ENCODE peak calls at places on chromosomes 11 and 22, in seven cellular contexts. One of them, this sample, is unnamed.

GRCh38 chr22:36156515-36157419 is 3.8 kb downstream of the APOL3 start:
- DNase-seq in tibial nerve: peak; percentile 93
- DNase-seq in neural progenitor cell: peak; percentile 29
- DNase-seq in GM12878: no peak
- DNase-seq in H9: peak; percentile 56
- DNase-seq in neuronal stem cell: no peak
- DNase-seq in sigmoid colon: peak; percentile 96
- DNase-seq in this sample: peak; percentile 82

GRCh38 chr11:36231300-36231699 is 57.9 kb downstream of the COMMD9 start:
- DNase-seq in tibial nerve: no peak
- DNase-seq in neural progenitor cell: no peak
- DNase-seq in GM12878: no peak
- DNase-seq in H9: no peak
- DNase-seq in neuronal stem cell: no peak
- DNase-seq in sigmoid colon: no peak
- DNase-seq in this sample: no peak

GRCh38 chr11:117837070-117837776 is 12.7 kb upstream of the FXYD2 start:
- DNase-seq in tibial nerve: no peak
- DNase-seq in neural progenitor cell: no peak
- DNase-seq in GM12878: no peak
- DNase-seq in H9: peak; percentile 23
- DNase-seq in neuronal stem cell: no peak
- DNase-seq in sigmoid colon: peak; percentile 56
- DNase-seq in this sample: no peak

GRCh38 chr11:47340010-47340409 is 12.5 kb downstream of the MYBPC3 start:
- DNase-seq in tibial nerve: no peak
- DNase-seq in neural progenitor cell: no peak
- DNase-seq in GM12878: no peak
- DNase-seq in H9: no peak
- DNase-seq in neuronal stem cell: no peak
- DNase-seq in sigmoid colon: no peak
- DNase-seq in this sample: no peak

GRCh38 chr11:16001899-16002426 is 354.4 kb downstream of the SOX6 start:
- DNase-seq in tibial nerve: no peak
- DNase-seq in neural progenitor cell: peak; percentile 62
- DNase-seq in GM12878: no peak
- DNase-seq in H9: no peak
- DNase-seq in neuronal stem cell: peak; percentile 18
- DNase-seq in sigmoid colon: no peak
- DNase-seq in this sample: peak; percentile 17

GRCh38 chr11:134126197-134126822 is 57.4 kb downstream of the JAM3 start:
- DNase-seq in tibial nerve: no peak
- DNase-seq in neural progenitor cell: no peak
- DNase-seq in GM12878: no peak
- DNase-seq in H9: peak; percentile 61
- DNase-seq in neuronal stem cell: no peak
- DNase-seq in sigmoid colon: no peak
- DNase-seq in this sample: no peak

GRCh38 chr11:117094776-117095175 is 3.5 kb downstream of the SIK3 start:
- DNase-seq in tibial nerve: no peak
- DNase-seq in neural progenitor cell: peak; percentile 32
- DNase-seq in GM12878: no peak
- DNase-seq in H9: no peak
- DNase-seq in neuronal stem cell: no peak
- DNase-seq in sigmoid colon: no peak
- DNase-seq in this sample: no peak

GRCh38 chr11:86091566-86091965 is 22.7 kb upstream of the PICALM start:
- DNase-seq in tibial nerve: no peak
- DNase-seq in neural progenitor cell: no peak
- DNase-seq in GM12878: no peak
- DNase-seq in H9: no peak
- DNase-seq in neuronal stem cell: no peak
- DNase-seq in sigmoid colon: no peak
- DNase-seq in this sample: peak; percentile 50

GRCh38 chr11:131897976-131898375 is 527.6 kb downstream of the NTM start:
- DNase-seq in tibial nerve: no peak
- DNase-seq in neural progenitor cell: no peak
- DNase-seq in GM12878: no peak
- DNase-seq in H9: no peak
- DNase-seq in neuronal stem cell: no peak
- DNase-seq in sigmoid colon: no peak
- DNase-seq in this sample: no peak

GRCh38 chr11:12188548-12189317 is 78.3 kb downstream of the MICAL2 start:
- DNase-seq in tibial nerve: no peak
- DNase-seq in neural progenitor cell: no peak
- DNase-seq in GM12878: no peak
- DNase-seq in H9: no peak
- DNase-seq in neuronal stem cell: no peak
- DNase-seq in sigmoid colon: no peak
- DNase-seq in this sample: no peak

GRCh38 chr11:66617148-66617814 is 851 bp downstream of the RBM14 start:
- DNase-seq in tibial nerve: peak; percentile 55
- DNase-seq in neural progenitor cell: no peak
- DNase-seq in GM12878: no peak
- DNase-seq in H9: no peak
- DNase-seq in neuronal stem cell: no peak
- DNase-seq in sigmoid colon: peak; percentile 89
- DNase-seq in this sample: peak; percentile 72

GRCh38 chr11:32529994-32530588 is 53.5 kb upstream of the EIF3M start:
- DNase-seq in tibial nerve: no peak
- DNase-seq in neural progenitor cell: no peak
- DNase-seq in GM12878: peak; percentile 59
- DNase-seq in H9: no peak
- DNase-seq in neuronal stem cell: no peak
- DNase-seq in sigmoid colon: no peak
- DNase-seq in this sample: no peak

GRCh38 chr22:46148885-46149492 is 1.3 kb upstream of the PPARA start:
- DNase-seq in tibial nerve: peak; percentile 20
- DNase-seq in neural progenitor cell: no peak
- DNase-seq in GM12878: no peak
- DNase-seq in H9: no peak
- DNase-seq in neuronal stem cell: no peak
- DNase-seq in sigmoid colon: no peak
- DNase-seq in this sample: no peak

GRCh38 chr11:61749607-61750217 is 2.7 kb upstream of the MYRF start:
- DNase-seq in tibial nerve: no peak
- DNase-seq in neural progenitor cell: peak; percentile 50
- DNase-seq in GM12878: no peak
- DNase-seq in H9: no peak
- DNase-seq in neuronal stem cell: no peak
- DNase-seq in sigmoid colon: no peak
- DNase-seq in this sample: no peak

GRCh38 chr11:61776561-61777075 is 15.8 kb downstream of the TMEM258 start:
- DNase-seq in tibial nerve: peak; percentile 26
- DNase-seq in neural progenitor cell: peak; percentile 67
- DNase-seq in GM12878: no peak
- DNase-seq in H9: peak; percentile 81
- DNase-seq in neuronal stem cell: no peak
- DNase-seq in sigmoid colon: no peak
- DNase-seq in this sample: no peak

GRCh38 chr11:13262096-13262495 is 15.5 kb upstream of the BMAL1 start:
- DNase-seq in tibial nerve: no peak
- DNase-seq in neural progenitor cell: no peak
- DNase-seq in GM12878: no peak
- DNase-seq in H9: no peak
- DNase-seq in neuronal stem cell: no peak
- DNase-seq in sigmoid colon: no peak
- DNase-seq in this sample: no peak

GRCh38 chr11:32838505-32839274 is 9.0 kb downstream of the PRRG4 start:
- DNase-seq in tibial nerve: no peak
- DNase-seq in neural progenitor cell: peak; percentile 26
- DNase-seq in GM12878: no peak
- DNase-seq in H9: no peak
- DNase-seq in neuronal stem cell: no peak
- DNase-seq in sigmoid colon: no peak
- DNase-seq in this sample: no peak

GRCh38 chr11:76119032-76119431 is 87.3 kb downstream of the WNT11 start:
- DNase-seq in tibial nerve: no peak
- DNase-seq in neural progenitor cell: no peak
- DNase-seq in GM12878: no peak
- DNase-seq in H9: no peak
- DNase-seq in neuronal stem cell: no peak
- DNase-seq in sigmoid colon: no peak
- DNase-seq in this sample: no peak

GRCh38 chr22:48112687-48113521 is 1350.5 kb downstream of the TBC1D22A start:
- DNase-seq in tibial nerve: no peak
- DNase-seq in neural progenitor cell: no peak
- DNase-seq in GM12878: no peak
- DNase-seq in H9: no peak
- DNase-seq in neuronal stem cell: no peak
- DNase-seq in sigmoid colon: no peak
- DNase-seq in this sample: no peak

GRCh38 chr22:36305813-36306212 is 52.9 kb downstream of the APOL1 start:
- DNase-seq in tibial nerve: no peak
- DNase-seq in neural progenitor cell: no peak
- DNase-seq in GM12878: no peak
- DNase-seq in H9: no peak
- DNase-seq in neuronal stem cell: no peak
- DNase-seq in sigmoid colon: no peak
- DNase-seq in this sample: no peak

GRCh38 chr22:49203091-49203862 is 624.4 kb downstream of the BRD1 start:
- DNase-seq in tibial nerve: no peak
- DNase-seq in neural progenitor cell: no peak
- DNase-seq in GM12878: no peak
- DNase-seq in H9: peak; percentile 26
- DNase-seq in neuronal stem cell: no peak
- DNase-seq in sigmoid colon: peak; percentile 38
- DNase-seq in this sample: no peak

GRCh38 chr11:133937015-133937414 is 19.8 kb downstream of the IGSF9B start:
- DNase-seq in tibial nerve: no peak
- DNase-seq in neural progenitor cell: no peak
- DNase-seq in GM12878: no peak
- DNase-seq in H9: no peak
- DNase-seq in neuronal stem cell: no peak
- DNase-seq in sigmoid colon: no peak
- DNase-seq in this sample: no peak

GRCh38 chr11:134987828-134988227 is 575.8 kb upstream of the B3GAT1 start:
- DNase-seq in tibial nerve: no peak
- DNase-seq in neural progenitor cell: no peak
- DNase-seq in GM12878: no peak
- DNase-seq in H9: no peak
- DNase-seq in neuronal stem cell: no peak
- DNase-seq in sigmoid colon: no peak
- DNase-seq in this sample: no peak

GRCh38 chr11:12556788-12557384 is 117.3 kb upstream of the TEAD1 start:
- DNase-seq in tibial nerve: peak; percentile 59
- DNase-seq in neural progenitor cell: peak; percentile 66
- DNase-seq in GM12878: no peak
- DNase-seq in H9: peak; percentile 81
- DNase-seq in neuronal stem cell: peak; percentile 35
- DNase-seq in sigmoid colon: peak; percentile 89
- DNase-seq in this sample: peak; percentile 65

GRCh38 chr11:57432017-57432590 is 5.2 kb upstream of the SLC43A3 start:
- DNase-seq in tibial nerve: peak; percentile 29
- DNase-seq in neural progenitor cell: no peak
- DNase-seq in GM12878: no peak
- DNase-seq in H9: no peak
- DNase-seq in neuronal stem cell: no peak
- DNase-seq in sigmoid colon: no peak
- DNase-seq in this sample: no peak

GRCh38 chr11:76626921-76627391 is 43.6 kb downstream of the LRRC32 start:
- DNase-seq in tibial nerve: no peak
- DNase-seq in neural progenitor cell: no peak
- DNase-seq in GM12878: peak; percentile 88
- DNase-seq in H9: no peak
- DNase-seq in neuronal stem cell: no peak
- DNase-seq in sigmoid colon: peak; percentile 52
- DNase-seq in this sample: no peak

GRCh38 chr11:129896062-129896461 is 684 bp upstream of the NFRKB start:
- DNase-seq in tibial nerve: no peak
- DNase-seq in neural progenitor cell: no peak
- DNase-seq in GM12878: no peak
- DNase-seq in H9: no peak
- DNase-seq in neuronal stem cell: no peak
- DNase-seq in sigmoid colon: no peak
- DNase-seq in this sample: no peak

GRCh38 chr22:49951001-49951677 is 9.4 kb upstream of the PIM3 start:
- DNase-seq in tibial nerve: no peak
- DNase-seq in neural progenitor cell: no peak
- DNase-seq in GM12878: no peak
- DNase-seq in H9: peak; percentile 38
- DNase-seq in neuronal stem cell: no peak
- DNase-seq in sigmoid colon: no peak
- DNase-seq in this sample: peak; percentile 98

GRCh38 chr22:44192098-44192810 is 11.5 kb downstream of the PARVG start:
- DNase-seq in tibial nerve: no peak
- DNase-seq in neural progenitor cell: peak; percentile 50
- DNase-seq in GM12878: no peak
- DNase-seq in H9: peak; percentile 89
- DNase-seq in neuronal stem cell: no peak
- DNase-seq in sigmoid colon: peak; percentile 46
- DNase-seq in this sample: no peak

DNA sequence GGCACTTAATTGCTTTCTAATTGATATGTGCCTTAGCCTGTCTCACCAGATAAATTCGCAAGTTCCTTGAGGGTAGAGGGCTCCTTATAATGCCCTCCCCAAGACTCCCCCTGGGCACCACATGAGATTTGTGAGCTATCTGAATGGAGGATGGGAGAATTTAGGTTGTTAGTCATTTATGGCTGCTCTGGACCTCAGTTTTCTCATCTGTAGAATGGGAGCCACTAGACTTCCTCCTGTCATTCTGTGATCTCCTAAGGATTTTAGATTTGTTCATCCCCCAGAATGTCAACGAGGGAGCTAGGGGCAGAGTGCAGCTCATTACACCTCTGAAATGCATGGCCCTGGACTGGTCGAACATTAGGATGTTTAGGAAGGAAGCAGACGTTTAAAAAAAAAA is 294.6 kb downstream of the MIAT start:
- DNase-seq in tibial nerve: no peak
- DNase-seq in neural progenitor cell: no peak
- DNase-seq in GM12878: no peak
- DNase-seq in H9: no peak
- DNase-seq in neuronal stem cell: no peak
- DNase-seq in sigmoid colon: no peak
- DNase-seq in this sample: no peak
- H3K4me1 ChIP-seq in tibial nerve: peaks cover 11% of the 10 kb centered on the region
- H3K4me1 ChIP-seq in neural progenitor cell: peaks cover 27% of the 10 kb centered on the region
- H3K4me1 ChIP-seq in GM12878: no peaks in the 10 kb centered on the region
- H3K4me1 ChIP-seq in H9: peaks cover 13% of the 10 kb centered on the region
- H3K4me1 ChIP-seq in neuronal stem cell: peaks cover 11% of the 10 kb centered on the region
- H3K4me1 ChIP-seq in sigmoid colon: no peaks in the 10 kb centered on the region
- H3K4me1 ChIP-seq in this sample: no peaks in the 10 kb centered on the region

GRCh38 chr11:68032997-68033707 is 2.7 kb downstream of the NDUFS8 start:
- DNase-seq in tibial nerve: no peak
- DNase-seq in neural progenitor cell: no peak
- DNase-seq in GM12878: no peak
- DNase-seq in H9: no peak
- DNase-seq in neuronal stem cell: no peak
- DNase-seq in sigmoid colon: no peak
- DNase-seq in this sample: no peak
- H3K4me1 ChIP-seq in tibial nerve: peaks cover 55% of the 10 kb centered on the region
- H3K4me1 ChIP-seq in neural progenitor cell: peaks cover 14% of the 10 kb centered on the region
- H3K4me1 ChIP-seq in GM12878: peaks cover 16% of the 10 kb centered on the region
- H3K4me1 ChIP-seq in H9: no peaks in the 10 kb centered on the region
- H3K4me1 ChIP-seq in neuronal stem cell: peaks cover 15% of the 10 kb centered on the region
- H3K4me1 ChIP-seq in sigmoid colon: peaks cover 38% of the 10 kb centered on the region
- H3K4me1 ChIP-seq in this sample: peaks cover 8% of the 10 kb centered on the region

GRCh38 chr11:64358536-64358906 is 441 bp upstream of the RPS6KA4 start:
- DNase-seq in tibial nerve: no peak
- DNase-seq in neural progenitor cell: no peak
- DNase-seq in GM12878: no peak
- DNase-seq in H9: no peak
- DNase-seq in neuronal stem cell: no peak
- DNase-seq in sigmoid colon: no peak
- DNase-seq in this sample: no peak
- H3K4me1 ChIP-seq in tibial nerve: peaks cover 44% of the 10 kb centered on the region
- H3K4me1 ChIP-seq in neural progenitor cell: peaks cover 21% of the 10 kb centered on the region
- H3K4me1 ChIP-seq in GM12878: peaks cover 36% of the 10 kb centered on the region
- H3K4me1 ChIP-seq in H9: peaks cover 2% of the 10 kb centered on the region
- H3K4me1 ChIP-seq in neuronal stem cell: peaks cover 28% of the 10 kb centered on the region
- H3K4me1 ChIP-seq in sigmoid colon: peaks cover 45% of the 10 kb centered on the region
- H3K4me1 ChIP-seq in this sample: peaks cover 4% of the 10 kb centered on the region

GRCh38 chr11:20029193-20029592 is 131.1 kb downstream of the DBX1 start:
- DNase-seq in tibial nerve: no peak
- DNase-seq in neural progenitor cell: no peak
- DNase-seq in GM12878: no peak
- DNase-seq in H9: no peak
- DNase-seq in neuronal stem cell: no peak
- DNase-seq in sigmoid colon: no peak
- DNase-seq in this sample: no peak
- H3K4me1 ChIP-seq in tibial nerve: peaks cover 5% of the 10 kb centered on the region
- H3K4me1 ChIP-seq in neural progenitor cell: peaks cover 70% of the 10 kb centered on the region
- H3K4me1 ChIP-seq in GM12878: no peaks in the 10 kb centered on the region
- H3K4me1 ChIP-seq in H9: peaks cover 51% of the 10 kb centered on the region
- H3K4me1 ChIP-seq in neuronal stem cell: peaks cover 22% of the 10 kb centered on the region
- H3K4me1 ChIP-seq in sigmoid colon: peaks cover 48% of the 10 kb centered on the region
- H3K4me1 ChIP-seq in this sample: peaks cover 23% of the 10 kb centered on the region

This sample was measured in breast epithelium.